ENCODE peak calls at places on chromosomes 6 and 20, in seven cellular contexts. V, B, A, F, N, C and D are unnamed samples.

GRCh38 chr6:73942581-73942980 is 246.6 kb downstream of the CD109 start:
- DNase-seq in V (peak; percentile 16), B (no peak), A (no peak), F (no peak), N (peak; percentile 85), C (peak; percentile 47), D (no peak)

GRCh38 chr20:22762576-22763256 is 178.3 kb upstream of the FOXA2 start:
- DNase-seq in V (no peak), B (no peak), A (no peak), F (no peak), N (peak; percentile 3), C (no peak), D (no peak)

GRCh38 chr6:132819405-132820145 is 5.2 kb downstream of the RPS12 start:
- DNase-seq in V (peak; percentile 14), B (no peak), A (no peak), F (no peak), N (peak; percentile 56), C (no peak), D (no peak)

GRCh38 chr20:8964944-8965562 is 103.8 kb upstream of the PLCB4 start:
- DNase-seq in V (no peak), B (no peak), A (no peak), F (no peak), N (no peak), C (no peak), D (no peak)

GRCh38 chr20:50804453-50805348 is 9.8 kb downstream of the BCAS4 start:
- DNase-seq in V (no peak), B (no peak), A (no peak), F (no peak), N (no peak), C (no peak), D (no peak)

GRCh38 chr20:21430031-21430430 is 32.7 kb upstream of the NKX2-4 start:
- DNase-seq in V (no peak), B (no peak), A (no peak), F (no peak), N (no peak), C (no peak), D (no peak)

GRCh38 chr6:158311193-158311592 is 1.1 kb upstream of the TULP4 start:
- DNase-seq in V (no peak), B (no peak), A (no peak), F (no peak), N (peak; percentile 11), C (peak; percentile 48), D (no peak)

GRCh38 chr6:68240731-68241130 is 394.4 kb upstream of the ADGRB3 start:
- DNase-seq in V (peak; percentile 40), B (no peak), A (no peak), F (no peak), N (no peak), C (no peak), D (no peak)

GRCh38 chr20:49570161-49570827 is 2.4 kb upstream of the PTGIS start:
- DNase-seq in V (no peak), B (no peak), A (no peak), F (no peak), N (no peak), C (no peak), D (no peak)

GRCh38 chr20:34703573-34704176 is 469 bp upstream of the TP53INP2 start:
- DNase-seq in V (peak; percentile 22), B (no peak), A (no peak), F (no peak), N (peak; percentile 32), C (no peak), D (no peak)

GRCh38 chr6:155224031-155224451 is 39.8 kb upstream of the CLDN20 start:
- DNase-seq in V (peak; percentile 95), B (peak; percentile 70), A (peak; percentile 74), F (no peak), N (peak; percentile 81), C (peak; percentile 61), D (no peak)

GRCh38 chr6:138555294-138555988 is 56.1 kb upstream of the NHSL1 start:
- DNase-seq in V (peak; percentile 64), B (no peak), A (no peak), F (no peak), N (peak; percentile 49), C (no peak), D (no peak)

GRCh38 chr6:87588756-87589407 is 905 bp downstream of the RARS2 start:
- DNase-seq in V (peak; percentile 52), B (no peak), A (no peak), F (no peak), N (peak; percentile 6), C (no peak), D (no peak)

GRCh38 chr6:72212686-72213085 is 326.3 kb downstream of the RIMS1 start:
- DNase-seq in V (no peak), B (no peak), A (no peak), F (no peak), N (no peak), C (no peak), D (no peak)

GRCh38 chr20:61447950-61448349 is 195.9 kb downstream of the CDH4 start:
- DNase-seq in V (no peak), B (no peak), A (no peak), F (no peak), N (no peak), C (no peak), D (no peak)

GRCh38 chr6:3825331-3825831 is 23.8 kb upstream of the FAM50B start:
- DNase-seq in V (peak; percentile 68), B (no peak), A (no peak), F (peak; percentile 80), N (peak; percentile 73), C (no peak), D (peak; percentile 90)

GRCh38 chr6:157503018-157503747 is 122.2 kb downstream of the ZDHHC14 start:
- DNase-seq in V (no peak), B (no peak), A (no peak), F (no peak), N (no peak), C (no peak), D (no peak)

GRCh38 chr6:33288942-33289783 is at the start of the genes PFDN6 and WDR46:
- DNase-seq in V (peak; percentile 90), B (peak; percentile 87), A (peak; percentile 84), F (peak; percentile 80), N (peak; percentile 92), C (peak; percentile 67), D (peak; percentile 78)

GRCh38 chr20:38278763-38279162 is 18.2 kb upstream of the KIAA1755 start:
- DNase-seq in V (no peak), B (no peak), A (no peak), F (no peak), N (no peak), C (no peak), D (no peak)

GRCh38 chr20:24747881-24748595 is 201.0 kb upstream of the CST7 start:
- DNase-seq in V (no peak), B (no peak), A (no peak), F (no peak), N (no peak), C (no peak), D (no peak)

GRCh38 chr6:45818655-45819054 is 197.0 kb downstream of the CLIC5 start:
- DNase-seq in V (no peak), B (no peak), A (no peak), F (no peak), N (no peak), C (no peak), D (no peak)

GRCh38 chr6:125153541-125154183 is at the start of gene TPD52L1:
- DNase-seq in V (peak; percentile 75), B (peak; percentile 65), A (peak; percentile 59), F (peak; percentile 88), N (peak; percentile 60), C (no peak), D (peak; percentile 93)

GRCh38 chr6:145865175-145865574 is 50.6 kb upstream of the FBXO30 start:
- DNase-seq in V (no peak), B (no peak), A (no peak), F (no peak), N (no peak), C (no peak), D (no peak)